ENCODE peak calls at places on chromosome 12, in four cellular contexts. C, P, U and A are unnamed samples.

GRCh38 chr12:56877195-56878009 is 56.8 kb downstream of the SDR9C7 start:
- DNase-seq in C (no peak), P (no peak), U (no peak), A (no peak)

GRCh38 chr12:131098178-131098981 is 144.7 kb downstream of the ADGRD1 start:
- DNase-seq in C (no peak), P (no peak), U (no peak), A (no peak)

GRCh38 chr12:39065455-39065854 is 160.1 kb upstream of the CPNE8 start:
- DNase-seq in C (no peak), P (no peak), U (no peak), A (no peak)

GRCh38 chr12:104360988-104361707 is 57.6 kb downstream of the EID3 start:
- DNase-seq in C (no peak), P (peak), U (no peak), A (no peak)

GRCh38 chr12:81692008-81692407 is 67.1 kb downstream of the PPFIA2 start:
- DNase-seq in C (no peak), P (no peak), U (no peak), A (no peak)

GRCh38 chr12:76879710-76880025 is 849 bp upstream of the CSRP2 start:
- DNase-seq in C (no peak), P (no peak), U (no peak), A (no peak)

GRCh38 chr12:13135336-13136178 is 32.1 kb upstream of the GSG1 start:
- DNase-seq in C (peak), P (peak), U (no peak), A (no peak)

GRCh38 chr12:34397591-34398365 is 375.5 kb downstream of the ALG10 start:
- DNase-seq in C (no peak), P (no peak), U (no peak), A (no peak)

GRCh38 chr12:89451876-89452275 is 72.7 kb downstream of the GALNT4 start:
- DNase-seq in C (peak), P (peak), U (no peak), A (no peak)

GRCh38 chr12:29149691-29150382 is 759 bp downstream of the FAR2 start:
- DNase-seq in C (no peak), P (no peak), U (peak), A (no peak)

GRCh38 chr12:79900951-79901350 is 33.9 kb downstream of the PPP1R12A start:
- DNase-seq in C (no peak), P (no peak), U (no peak), A (no peak)